ENCODE peak calls at places on chromosomes 6 and 20, in four cellular contexts. B is neural crest cell, H is psoas muscle, K is B cell. O is an unnamed sample.
A peak's percentile ranks its signal among the peaks of the same experiment; 100 is the strongest.

GRCh38 chr6:139588076-139588639 is 213.7 kb upstream of the CITED2 start:
- DNase-seq in B (no peak), H (no peak), K (no peak), O (no peak)

GRCh38 chr6:160226118-160226541 is 32.5 kb downstream of the SLC22A2 start:
- DNase-seq in B (no peak), H (no peak), K (no peak), O (no peak)

GRCh38 chr20:16485406-16485805 is 87.8 kb downstream of the KIF16B start:
- DNase-seq in B (no peak), H (no peak), K (no peak), O (no peak)

GRCh38 chr20:54215157-54215789 is 7.4 kb downstream of the PFDN4 start:
- DNase-seq in B (no peak), H (no peak), K (no peak), O (no peak)

GRCh38 chr6:132084811-132085509 is 133.8 kb upstream of the CCN2 start:
- DNase-seq in B (no peak), H (no peak), K (no peak), O (peak; percentile 28)

GRCh38 chr6:21188505-21189223 is 404.9 kb upstream of the SOX4 start:
- DNase-seq in B (no peak), H (no peak), K (no peak), O (no peak)

GRCh38 chr6:4936681-4937041 is 67.2 kb downstream of the RPP40 start:
- DNase-seq in B (no peak), H (no peak), K (peak; percentile 42), O (peak; percentile 47)

GRCh38 chr20:5127204-5127858 is 523 bp downstream of the CDS2 start:
- DNase-seq in B (peak; percentile 8), H (peak; percentile 27), K (peak; percentile 84), O (peak; percentile 56)

GRCh38 chr6:133577851-133578250 is 311.1 kb upstream of the TCF21 start:
- DNase-seq in B (no peak), H (no peak), K (no peak), O (no peak)

GRCh38 chr20:2378893-2379292 is 1.8 kb upstream of the TGM6 start:
- DNase-seq in B (no peak), H (no peak), K (no peak), O (no peak)

GRCh38 chr6:136103101-136103688 is 146.9 kb downstream of the MTFR2 start:
- DNase-seq in B (no peak), H (no peak), K (no peak), O (no peak)

GRCh38 chr6:35485402-35485877 is 11.4 kb downstream of the TEAD3 start:
- DNase-seq in B (no peak), H (no peak), K (no peak), O (no peak)

GRCh38 chr6:22530506-22530905 is 38.9 kb upstream of the HDGFL1 start:
- DNase-seq in B (no peak), H (no peak), K (no peak), O (no peak)

GRCh38 chr20:62219101-62219991 is 732 bp downstream of the HRH3 start:
- DNase-seq in B (no peak), H (no peak), K (no peak), O (peak; percentile 41)

GRCh38 chr20:60046011-60046413 is 87.8 kb downstream of the CDH26 start:
- DNase-seq in B (no peak), H (no peak), K (no peak), O (no peak)

GRCh38 chr6:40504274-40504673 is 82.9 kb downstream of the LRFN2 start:
- DNase-seq in B (no peak), H (no peak), K (no peak), O (no peak)

GRCh38 chr20:63748356-63749270 is 9.0 kb downstream of the SLC2A4RG start:
- DNase-seq in B (no peak), H (no peak), K (no peak), O (peak; percentile 30)

GRCh38 chr20:13312300-13312699 is 91.2 kb downstream of the ISM1 start:
- DNase-seq in B (no peak), H (no peak), K (no peak), O (no peak)

GRCh38 chr20:46767127-46767761 is 57.8 kb downstream of the SLC2A10 start:
- DNase-seq in B (peak; percentile 16), H (no peak), K (peak; percentile 12), O (peak; percentile 32)

GRCh38 chr6:122697458-122697857 is 82.1 kb upstream of the FABP7 start:
- DNase-seq in B (no peak), H (no peak), K (no peak), O (no peak)

GRCh38 chr6:21836292-21836691 is 242.7 kb downstream of the SOX4 start:
- DNase-seq in B (no peak), H (no peak), K (no peak), O (no peak)

GRCh38 chr6:152086223-152086873 is 278.9 kb downstream of the ESR1 start:
- DNase-seq in B (no peak), H (no peak), K (no peak), O (no peak)

GRCh38 chr6:21402368-21402767 is 191.2 kb upstream of the SOX4 start:
- DNase-seq in B (no peak), H (peak; percentile 17), K (no peak), O (peak; percentile 27)

DNA sequence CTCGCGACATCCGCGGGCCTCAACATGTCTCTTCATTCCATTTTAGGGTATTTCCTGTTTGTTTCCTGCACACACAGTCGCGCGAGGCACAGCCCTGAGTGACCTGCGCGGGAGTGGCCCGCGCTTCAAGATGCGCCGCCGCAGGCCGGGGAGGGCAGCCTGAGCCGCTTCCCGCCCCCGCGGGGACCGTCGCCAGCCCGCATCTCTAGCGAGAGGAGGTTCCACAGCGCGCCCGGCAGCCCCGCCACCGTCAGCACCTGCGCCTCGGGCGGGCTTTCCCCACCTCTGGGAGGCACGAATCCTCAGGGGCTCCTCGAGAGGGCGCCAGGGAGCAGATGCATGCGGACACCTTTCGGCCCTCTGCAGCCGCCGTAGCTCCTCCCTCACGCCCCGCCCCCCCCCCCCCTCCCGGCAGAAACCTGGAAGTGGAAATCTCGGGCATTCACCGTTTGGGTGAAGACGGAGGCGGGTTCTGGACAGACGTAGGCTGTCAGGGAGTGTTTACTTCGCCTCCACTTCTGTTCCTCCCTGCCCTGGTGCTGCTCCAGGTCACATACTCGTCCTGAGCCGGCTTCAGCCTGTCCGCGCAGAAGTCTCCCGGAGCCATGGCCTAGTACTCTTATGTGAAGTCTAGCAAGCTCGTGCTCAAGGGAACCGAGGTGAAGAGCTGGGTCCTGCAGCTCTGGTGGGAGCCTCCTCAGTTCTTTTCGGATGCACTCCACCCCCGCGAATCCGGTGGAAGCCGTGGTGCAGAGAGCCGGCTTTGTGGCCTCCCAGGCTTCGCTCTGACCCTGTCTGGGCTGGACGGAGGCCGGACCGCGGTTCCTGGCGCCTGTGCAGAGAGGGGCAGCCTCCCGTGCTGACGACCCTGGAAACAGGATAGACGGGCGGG is 880.5 kb upstream of the DEFB115 start:
- DNase-seq in B (no peak), H (peak; percentile 79), K (peak; percentile 85), O (peak; percentile 83)
- TF ChIP-seq CTCF in B (no peak), H (peak; percentile 54), K (peak; percentile 74), O (peak; percentile 66)

DNA sequence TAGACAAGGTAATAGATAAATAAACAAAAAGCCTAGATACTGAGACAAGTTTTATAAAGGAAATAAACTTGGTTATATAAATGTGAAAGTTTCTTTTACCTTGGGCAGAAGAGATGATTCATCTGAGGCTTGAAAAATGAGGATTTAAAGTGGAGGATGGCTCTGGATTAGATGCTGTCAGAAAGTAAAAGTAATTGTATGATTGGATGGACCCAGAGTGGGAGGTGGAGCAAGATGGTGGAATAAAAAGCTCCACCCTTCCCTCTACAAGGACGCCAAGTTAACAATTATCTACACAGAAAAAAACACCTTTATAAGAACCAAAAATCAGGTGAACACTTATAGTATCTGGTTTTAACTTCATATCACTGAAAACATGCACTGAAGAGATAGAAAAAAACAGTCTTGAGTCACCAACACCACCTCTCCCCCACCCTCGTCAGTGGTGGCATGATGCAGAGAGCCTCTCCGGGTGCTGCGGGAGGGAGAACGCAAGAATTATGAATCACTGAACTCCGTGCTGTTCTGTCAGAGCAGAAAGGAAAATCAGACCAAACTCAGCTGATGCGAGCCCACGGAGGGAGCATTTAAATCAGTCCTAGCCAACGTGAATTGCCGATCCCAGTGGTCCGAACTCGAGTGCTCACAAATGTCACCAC is 84.7 kb upstream of the GJE1 start:
- DNase-seq in B (no peak), H (no peak), K (no peak), O (no peak)
- TF ChIP-seq CTCF in B (no peak), H (no peak), K (no peak), O (no peak)

GRCh38 chr6:81003894-81004293 is 748.6 kb downstream of the TENT5A start:
- DNase-seq in B (no peak), H (no peak), K (no peak), O (no peak)
- TF ChIP-seq CTCF in B (no peak), H (no peak), K (no peak), O (no peak)

GRCh38 chr6:144149894-144150672 is at the start of gene STX11:
- DNase-seq in B (peak; percentile 41), H (peak; percentile 76), K (peak; percentile 78), O (peak; percentile 89)
- TF ChIP-seq CTCF in B (no peak), H (no peak), K (no peak), O (no peak)

DNA sequence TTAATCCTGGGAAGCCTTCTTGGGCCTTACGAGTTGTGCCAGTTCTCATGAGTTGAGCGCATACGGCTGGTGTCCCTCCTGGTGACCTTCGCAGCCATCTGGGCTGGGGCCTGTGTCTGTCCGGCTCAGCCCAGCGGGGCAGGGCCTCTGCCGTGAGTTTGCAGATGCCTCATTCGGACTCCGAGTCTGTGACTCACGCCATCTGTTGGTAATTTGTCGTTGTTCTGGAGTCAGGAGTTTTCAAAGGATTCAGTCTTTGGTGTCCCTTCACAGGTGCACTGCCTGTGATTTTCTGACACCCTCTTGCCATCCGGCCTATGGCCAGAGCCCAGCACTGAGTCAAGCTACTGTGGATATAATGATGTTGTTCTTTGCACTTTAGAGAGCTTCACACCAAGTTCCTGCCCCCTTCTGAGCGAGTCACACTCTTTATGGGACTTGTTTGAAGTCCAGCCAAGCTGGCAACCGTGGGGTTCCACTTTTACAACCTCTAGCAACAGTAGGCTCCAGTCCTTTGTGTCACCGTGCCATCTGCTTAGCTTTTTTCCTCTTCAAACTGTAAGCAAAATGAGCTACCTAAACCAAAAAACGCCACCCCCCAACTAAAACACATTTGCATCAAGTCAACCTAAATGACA is 175.6 kb downstream of the AIG1 start:
- DNase-seq in B (no peak), H (peak; percentile 63), K (no peak), O (no peak)
- TF ChIP-seq CTCF in B (no peak), H (no peak), K (no peak), O (no peak)